ENCODE peak calls at places on chromosomes 16 and 17, in nine cellular contexts. D is stromal cell of bone marrow; Q is naive thymus-derived CD8-positive, alpha-beta T cell; Z is choroid plexus epithelial cell; B is NCI-H1436; A is T-helper 2 cell; O is skeletal muscle cell; J is islet precursor cell; C is RWPE1. U is an unnamed sample.

GRCh38 chr17:76630151-76630550 is 13.4 kb downstream of the ST6GALNAC1 start:
- DNase-seq in J (no peak), Q (no peak), D (no peak), O (no peak), A (no peak), C (no peak), Z (no peak), B (no peak), U (no peak)

GRCh38 chr16:8634991-8635736 is 13.7 kb downstream of the METTL22 start:
- DNase-seq in B (no peak), J (peak), Z (peak), O (no peak), Q (no peak), C (no peak), D (no peak), A (no peak), U (no peak)

GRCh38 chr16:67445913-67446907 is 15.3 kb downstream of the HSD11B2 start:
- DNase-seq in O (no peak), J (no peak), Q (no peak), A (no peak), B (no peak), C (no peak), Z (no peak), D (no peak), U (no peak)

GRCh38 chr16:25109643-25110042 is 1.9 kb upstream of the LCMT1 start:
- DNase-seq in A (no peak), Q (no peak), D (peak), B (no peak), Z (peak), C (peak), O (peak), J (peak), U (peak)

GRCh38 chr17:43723697-43724359 is 34.8 kb downstream of the SOST start:
- DNase-seq in J (peak), Q (no peak), Z (peak), A (no peak), C (peak), D (no peak), B (no peak), O (peak), U (peak)

GRCh38 chr16:81729451-81729850 is 49.6 kb upstream of the PLCG2 start:
- DNase-seq in O (no peak), Q (no peak), Z (no peak), B (peak), J (peak), A (no peak), D (no peak), C (no peak), U (no peak)

GRCh38 chr16:84597518-84598390 is 20.1 kb downstream of the COTL1 start:
- DNase-seq in J (no peak), Q (no peak), C (no peak), Z (no peak), B (no peak), O (no peak), D (no peak), A (peak), U (no peak)

GRCh38 chr16:22670551-22670970 is 143.4 kb upstream of the HS3ST2 start:
- DNase-seq in D (no peak), B (peak), C (peak), Z (peak), J (peak), Q (no peak), A (no peak), O (no peak), U (no peak)

GRCh38 chr17:21376835-21377690 is 906 bp downstream of the KCNJ12 start:
- DNase-seq in Z (peak), B (no peak), O (no peak), D (peak), Q (no peak), J (no peak), C (peak), A (no peak), U (peak)

GRCh38 chr16:79613009-79613408 is 12.5 kb upstream of the MAF start:
- DNase-seq in J (no peak), Z (peak), D (peak), Q (no peak), C (peak), O (no peak), B (no peak), A (no peak), U (peak)

GRCh38 chr16:83967838-83968482 is at the start of gene NECAB2:
- DNase-seq in C (peak), J (no peak), Q (no peak), B (peak), Z (peak), D (no peak), A (no peak), O (no peak), U (peak)

GRCh38 chr16:15509593-15510520 is 75.5 kb downstream of the BMERB1 start:
- DNase-seq in A (peak), C (no peak), Q (no peak), B (no peak), Z (peak), D (no peak), J (no peak), O (no peak), U (no peak)

GRCh38 chr16:7055443-7055842 is 277.2 kb upstream of the RBFOX1 start:
- DNase-seq in B (no peak), Z (no peak), C (no peak), A (no peak), Q (no peak), D (no peak), J (no peak), O (no peak), U (no peak)

GRCh38 chr16:73179671-73180370 is 131.9 kb upstream of the ZFHX3 start:
- DNase-seq in A (no peak), D (no peak), C (no peak), J (no peak), Z (no peak), Q (no peak), B (peak), O (no peak), U (no peak)

GRCh38 chr16:50306287-50306686 is 39.9 kb downstream of the ADCY7 start:
- DNase-seq in D (no peak), Z (no peak), J (peak), B (no peak), A (no peak), O (no peak), C (no peak), Q (no peak), U (no peak)

GRCh38 chr17:56131431-56131830 is 21.8 kb upstream of the ANKFN1 start:
- DNase-seq in A (no peak), J (no peak), Q (no peak), D (no peak), B (no peak), Z (no peak), C (no peak), O (no peak), U (no peak)

GRCh38 chr17:71980171-71980570 is 140.6 kb upstream of the SOX9 start:
- DNase-seq in D (no peak), Z (no peak), O (no peak), Q (no peak), A (no peak), J (no peak), B (no peak), C (no peak), U (no peak)

GRCh38 chr16:10922328-10923145 is 19.7 kb downstream of the DEXI start:
- DNase-seq in Z (no peak), B (no peak), C (no peak), A (no peak), Q (no peak), J (no peak), D (no peak), O (no peak), U (peak)

GRCh38 chr16:88561485-88562369 is 8.5 kb upstream of the ZC3H18 start:
- DNase-seq in C (peak), B (peak), O (no peak), J (no peak), D (peak), Q (peak), Z (peak), A (peak), U (peak)

GRCh38 chr17:5191541-5192417 is at the start of gene ZNF594:
- DNase-seq in B (peak), D (peak), A (peak), O (peak), Z (peak), Q (peak), C (peak), J (peak), U (peak)